ENCODE peak calls at places on chromosomes 6 and 20, in ten cellular contexts. One of them, this sample, is unnamed.
A peak's percentile ranks its signal among the peaks of the same experiment; 100 is the strongest.

GRCh38 chr6:70398783-70399730 is 14.3 kb upstream of the FAM135A start:
- DNase-seq in stimulated activated CD8-positive, alpha-beta memory T cell treated with anti-CD3 and anti-CD28 coated beads, Interleukin-15, amount 100 ng/mL, for 24 hours: no peak
- DNase-seq in mammary epithelial cell: peak; percentile 98
- DNase-seq in stimulated activated CD4-positive, alpha-beta T cell treated with anti-CD3 and anti-CD28 coated beads, Interleukin-4, amount 100 ng/mL, for 1 hour: no peak
- DNase-seq in ELR: peak; percentile 76
- DNase-seq in CD4-positive, alpha-beta T cell: no peak
- DNase-seq in thoracic aorta: no peak
- DNase-seq in tibial artery: no peak
- DNase-seq in CD8-positive, alpha-beta memory T cell: no peak
- DNase-seq in endodermal cell: no peak
- DNase-seq in this sample: no peak

GRCh38 chr20:37408202-37408929 is 62.4 kb downstream of the SRC start:
- DNase-seq in stimulated activated CD8-positive, alpha-beta memory T cell treated with anti-CD3 and anti-CD28 coated beads, Interleukin-15, amount 100 ng/mL, for 24 hours: no peak
- DNase-seq in mammary epithelial cell: no peak
- DNase-seq in stimulated activated CD4-positive, alpha-beta T cell treated with anti-CD3 and anti-CD28 coated beads, Interleukin-4, amount 100 ng/mL, for 1 hour: no peak
- DNase-seq in ELR: no peak
- DNase-seq in CD4-positive, alpha-beta T cell: no peak
- DNase-seq in thoracic aorta: no peak
- DNase-seq in tibial artery: no peak
- DNase-seq in CD8-positive, alpha-beta memory T cell: no peak
- DNase-seq in endodermal cell: peak; percentile 47
- DNase-seq in this sample: no peak

GRCh38 chr20:38001173-38001875 is 31.9 kb downstream of the TTI1 start:
- DNase-seq in stimulated activated CD8-positive, alpha-beta memory T cell treated with anti-CD3 and anti-CD28 coated beads, Interleukin-15, amount 100 ng/mL, for 24 hours: no peak
- DNase-seq in mammary epithelial cell: peak; percentile 64
- DNase-seq in stimulated activated CD4-positive, alpha-beta T cell treated with anti-CD3 and anti-CD28 coated beads, Interleukin-4, amount 100 ng/mL, for 1 hour: no peak
- DNase-seq in ELR: peak; percentile 94
- DNase-seq in CD4-positive, alpha-beta T cell: no peak
- DNase-seq in thoracic aorta: no peak
- DNase-seq in tibial artery: no peak
- DNase-seq in CD8-positive, alpha-beta memory T cell: no peak
- DNase-seq in endodermal cell: no peak
- DNase-seq in this sample: no peak

GRCh38 chr6:43763812-43764522 is 6.0 kb upstream of the VEGFA start:
- DNase-seq in stimulated activated CD8-positive, alpha-beta memory T cell treated with anti-CD3 and anti-CD28 coated beads, Interleukin-15, amount 100 ng/mL, for 24 hours: no peak
- DNase-seq in mammary epithelial cell: no peak
- DNase-seq in stimulated activated CD4-positive, alpha-beta T cell treated with anti-CD3 and anti-CD28 coated beads, Interleukin-4, amount 100 ng/mL, for 1 hour: no peak
- DNase-seq in ELR: no peak
- DNase-seq in CD4-positive, alpha-beta T cell: no peak
- DNase-seq in thoracic aorta: no peak
- DNase-seq in tibial artery: no peak
- DNase-seq in CD8-positive, alpha-beta memory T cell: no peak
- DNase-seq in endodermal cell: no peak
- DNase-seq in this sample: no peak

GRCh38 chr6:317452-318144 is 25.3 kb downstream of the DUSP22 start:
- DNase-seq in stimulated activated CD8-positive, alpha-beta memory T cell treated with anti-CD3 and anti-CD28 coated beads, Interleukin-15, amount 100 ng/mL, for 24 hours: no peak
- DNase-seq in mammary epithelial cell: no peak
- DNase-seq in stimulated activated CD4-positive, alpha-beta T cell treated with anti-CD3 and anti-CD28 coated beads, Interleukin-4, amount 100 ng/mL, for 1 hour: no peak
- DNase-seq in ELR: no peak
- DNase-seq in CD4-positive, alpha-beta T cell: no peak
- DNase-seq in thoracic aorta: no peak
- DNase-seq in tibial artery: no peak
- DNase-seq in CD8-positive, alpha-beta memory T cell: no peak
- DNase-seq in endodermal cell: no peak
- DNase-seq in this sample: no peak

GRCh38 chr20:3808141-3808479 is 12.0 kb downstream of the CDC25B start:
- DNase-seq in stimulated activated CD8-positive, alpha-beta memory T cell treated with anti-CD3 and anti-CD28 coated beads, Interleukin-15, amount 100 ng/mL, for 24 hours: no peak
- DNase-seq in mammary epithelial cell: peak; percentile 78
- DNase-seq in stimulated activated CD4-positive, alpha-beta T cell treated with anti-CD3 and anti-CD28 coated beads, Interleukin-4, amount 100 ng/mL, for 1 hour: no peak
- DNase-seq in ELR: peak; percentile 93
- DNase-seq in CD4-positive, alpha-beta T cell: no peak
- DNase-seq in thoracic aorta: peak; percentile 80
- DNase-seq in tibial artery: peak; percentile 93
- DNase-seq in CD8-positive, alpha-beta memory T cell: no peak
- DNase-seq in endodermal cell: no peak
- DNase-seq in this sample: peak; percentile 55

GRCh38 chr6:137217801-137218472 is 1.2 kb downstream of the IFNGR1 start:
- DNase-seq in stimulated activated CD8-positive, alpha-beta memory T cell treated with anti-CD3 and anti-CD28 coated beads, Interleukin-15, amount 100 ng/mL, for 24 hours: no peak
- DNase-seq in mammary epithelial cell: peak; percentile 50
- DNase-seq in stimulated activated CD4-positive, alpha-beta T cell treated with anti-CD3 and anti-CD28 coated beads, Interleukin-4, amount 100 ng/mL, for 1 hour: no peak
- DNase-seq in ELR: peak; percentile 32
- DNase-seq in CD4-positive, alpha-beta T cell: no peak
- DNase-seq in thoracic aorta: no peak
- DNase-seq in tibial artery: peak; percentile 48
- DNase-seq in CD8-positive, alpha-beta memory T cell: no peak
- DNase-seq in endodermal cell: no peak
- DNase-seq in this sample: peak; percentile 35

GRCh38 chr6:133040025-133040838 is 200.9 kb upstream of the EYA4 start:
- DNase-seq in stimulated activated CD8-positive, alpha-beta memory T cell treated with anti-CD3 and anti-CD28 coated beads, Interleukin-15, amount 100 ng/mL, for 24 hours: no peak
- DNase-seq in mammary epithelial cell: peak; percentile 6
- DNase-seq in stimulated activated CD4-positive, alpha-beta T cell treated with anti-CD3 and anti-CD28 coated beads, Interleukin-4, amount 100 ng/mL, for 1 hour: no peak
- DNase-seq in ELR: peak; percentile 35
- DNase-seq in CD4-positive, alpha-beta T cell: no peak
- DNase-seq in thoracic aorta: no peak
- DNase-seq in tibial artery: no peak
- DNase-seq in CD8-positive, alpha-beta memory T cell: no peak
- DNase-seq in endodermal cell: peak; percentile 72
- DNase-seq in this sample: peak; percentile 8

GRCh38 chr20:3068986-3069900 is 2.2 kb upstream of the OXT start:
- DNase-seq in stimulated activated CD8-positive, alpha-beta memory T cell treated with anti-CD3 and anti-CD28 coated beads, Interleukin-15, amount 100 ng/mL, for 24 hours: no peak
- DNase-seq in mammary epithelial cell: no peak
- DNase-seq in stimulated activated CD4-positive, alpha-beta T cell treated with anti-CD3 and anti-CD28 coated beads, Interleukin-4, amount 100 ng/mL, for 1 hour: peak; percentile 31
- DNase-seq in ELR: peak; percentile 82
- DNase-seq in CD4-positive, alpha-beta T cell: peak; percentile 57
- DNase-seq in thoracic aorta: no peak
- DNase-seq in tibial artery: no peak
- DNase-seq in CD8-positive, alpha-beta memory T cell: no peak
- DNase-seq in endodermal cell: peak; percentile 65
- DNase-seq in this sample: no peak

GRCh38 chr6:116094041-116094440 is 6.6 kb upstream of the NT5DC1 start:
- DNase-seq in stimulated activated CD8-positive, alpha-beta memory T cell treated with anti-CD3 and anti-CD28 coated beads, Interleukin-15, amount 100 ng/mL, for 24 hours: no peak
- DNase-seq in mammary epithelial cell: no peak
- DNase-seq in stimulated activated CD4-positive, alpha-beta T cell treated with anti-CD3 and anti-CD28 coated beads, Interleukin-4, amount 100 ng/mL, for 1 hour: no peak
- DNase-seq in ELR: no peak
- DNase-seq in CD4-positive, alpha-beta T cell: no peak
- DNase-seq in thoracic aorta: no peak
- DNase-seq in tibial artery: no peak
- DNase-seq in CD8-positive, alpha-beta memory T cell: no peak
- DNase-seq in endodermal cell: no peak
- DNase-seq in this sample: no peak

GRCh38 chr6:156864557-156864956 is 87.4 kb downstream of the ARID1B start:
- DNase-seq in stimulated activated CD8-positive, alpha-beta memory T cell treated with anti-CD3 and anti-CD28 coated beads, Interleukin-15, amount 100 ng/mL, for 24 hours: no peak
- DNase-seq in mammary epithelial cell: peak; percentile 9
- DNase-seq in stimulated activated CD4-positive, alpha-beta T cell treated with anti-CD3 and anti-CD28 coated beads, Interleukin-4, amount 100 ng/mL, for 1 hour: no peak
- DNase-seq in ELR: peak; percentile 31
- DNase-seq in CD4-positive, alpha-beta T cell: no peak
- DNase-seq in thoracic aorta: no peak
- DNase-seq in tibial artery: no peak
- DNase-seq in CD8-positive, alpha-beta memory T cell: no peak
- DNase-seq in endodermal cell: peak; percentile 32
- DNase-seq in this sample: no peak

GRCh38 chr20:21715193-21715881 is 9.9 kb downstream of the PAX1 start:
- DNase-seq in stimulated activated CD8-positive, alpha-beta memory T cell treated with anti-CD3 and anti-CD28 coated beads, Interleukin-15, amount 100 ng/mL, for 24 hours: no peak
- DNase-seq in mammary epithelial cell: no peak
- DNase-seq in stimulated activated CD4-positive, alpha-beta T cell treated with anti-CD3 and anti-CD28 coated beads, Interleukin-4, amount 100 ng/mL, for 1 hour: no peak
- DNase-seq in ELR: no peak
- DNase-seq in CD4-positive, alpha-beta T cell: no peak
- DNase-seq in thoracic aorta: no peak
- DNase-seq in tibial artery: no peak
- DNase-seq in CD8-positive, alpha-beta memory T cell: no peak
- DNase-seq in endodermal cell: no peak
- DNase-seq in this sample: no peak

GRCh38 chr6:26327450-26328264 is 37.3 kb upstream of the BTN3A2 start:
- DNase-seq in stimulated activated CD8-positive, alpha-beta memory T cell treated with anti-CD3 and anti-CD28 coated beads, Interleukin-15, amount 100 ng/mL, for 24 hours: peak; percentile 46
- DNase-seq in mammary epithelial cell: peak; percentile 71
- DNase-seq in stimulated activated CD4-positive, alpha-beta T cell treated with anti-CD3 and anti-CD28 coated beads, Interleukin-4, amount 100 ng/mL, for 1 hour: peak; percentile 67
- DNase-seq in ELR: peak; percentile 89
- DNase-seq in CD4-positive, alpha-beta T cell: peak; percentile 55
- DNase-seq in thoracic aorta: no peak
- DNase-seq in tibial artery: no peak
- DNase-seq in CD8-positive, alpha-beta memory T cell: peak; percentile 47
- DNase-seq in endodermal cell: peak; percentile 93
- DNase-seq in this sample: peak; percentile 76

GRCh38 chr6:38695227-38695900 is 7.6 kb downstream of the GLO1 start:
- DNase-seq in stimulated activated CD8-positive, alpha-beta memory T cell treated with anti-CD3 and anti-CD28 coated beads, Interleukin-15, amount 100 ng/mL, for 24 hours: no peak
- DNase-seq in mammary epithelial cell: no peak
- DNase-seq in stimulated activated CD4-positive, alpha-beta T cell treated with anti-CD3 and anti-CD28 coated beads, Interleukin-4, amount 100 ng/mL, for 1 hour: no peak
- DNase-seq in ELR: no peak
- DNase-seq in CD4-positive, alpha-beta T cell: no peak
- DNase-seq in thoracic aorta: no peak
- DNase-seq in tibial artery: no peak
- DNase-seq in CD8-positive, alpha-beta memory T cell: no peak
- DNase-seq in endodermal cell: no peak
- DNase-seq in this sample: no peak

GRCh38 chr6:25486580-25486979 is 165.4 kb upstream of the SCGN start:
- DNase-seq in stimulated activated CD8-positive, alpha-beta memory T cell treated with anti-CD3 and anti-CD28 coated beads, Interleukin-15, amount 100 ng/mL, for 24 hours: no peak
- DNase-seq in mammary epithelial cell: no peak
- DNase-seq in stimulated activated CD4-positive, alpha-beta T cell treated with anti-CD3 and anti-CD28 coated beads, Interleukin-4, amount 100 ng/mL, for 1 hour: no peak
- DNase-seq in ELR: no peak
- DNase-seq in CD4-positive, alpha-beta T cell: no peak
- DNase-seq in thoracic aorta: no peak
- DNase-seq in tibial artery: no peak
- DNase-seq in CD8-positive, alpha-beta memory T cell: no peak
- DNase-seq in endodermal cell: no peak
- DNase-seq in this sample: no peak

GRCh38 chr20:4913147-4913546 is 88.2 kb downstream of the SLC23A2 start:
- DNase-seq in stimulated activated CD8-positive, alpha-beta memory T cell treated with anti-CD3 and anti-CD28 coated beads, Interleukin-15, amount 100 ng/mL, for 24 hours: no peak
- DNase-seq in mammary epithelial cell: no peak
- DNase-seq in stimulated activated CD4-positive, alpha-beta T cell treated with anti-CD3 and anti-CD28 coated beads, Interleukin-4, amount 100 ng/mL, for 1 hour: no peak
- DNase-seq in ELR: no peak
- DNase-seq in CD4-positive, alpha-beta T cell: no peak
- DNase-seq in thoracic aorta: no peak
- DNase-seq in tibial artery: no peak
- DNase-seq in CD8-positive, alpha-beta memory T cell: no peak
- DNase-seq in endodermal cell: no peak
- DNase-seq in this sample: no peak

GRCh38 chr20:17893480-17893879 is 75.1 kb downstream of the SNX5 start:
- DNase-seq in stimulated activated CD8-positive, alpha-beta memory T cell treated with anti-CD3 and anti-CD28 coated beads, Interleukin-15, amount 100 ng/mL, for 24 hours: no peak
- DNase-seq in mammary epithelial cell: no peak
- DNase-seq in stimulated activated CD4-positive, alpha-beta T cell treated with anti-CD3 and anti-CD28 coated beads, Interleukin-4, amount 100 ng/mL, for 1 hour: no peak
- DNase-seq in ELR: no peak
- DNase-seq in CD4-positive, alpha-beta T cell: no peak
- DNase-seq in thoracic aorta: no peak
- DNase-seq in tibial artery: no peak
- DNase-seq in CD8-positive, alpha-beta memory T cell: no peak
- DNase-seq in endodermal cell: no peak
- DNase-seq in this sample: no peak

GRCh38 chr6:31782126-31782941 is 5.2 kb upstream of the VWA7 start:
- DNase-seq in stimulated activated CD8-positive, alpha-beta memory T cell treated with anti-CD3 and anti-CD28 coated beads, Interleukin-15, amount 100 ng/mL, for 24 hours: no peak
- DNase-seq in mammary epithelial cell: no peak
- DNase-seq in stimulated activated CD4-positive, alpha-beta T cell treated with anti-CD3 and anti-CD28 coated beads, Interleukin-4, amount 100 ng/mL, for 1 hour: no peak
- DNase-seq in ELR: no peak
- DNase-seq in CD4-positive, alpha-beta T cell: no peak
- DNase-seq in thoracic aorta: no peak
- DNase-seq in tibial artery: no peak
- DNase-seq in CD8-positive, alpha-beta memory T cell: no peak
- DNase-seq in endodermal cell: no peak
- DNase-seq in this sample: no peak

GRCh38 chr20:370151-370600 is 10.4 kb upstream of the TRIB3 start:
- DNase-seq in stimulated activated CD8-positive, alpha-beta memory T cell treated with anti-CD3 and anti-CD28 coated beads, Interleukin-15, amount 100 ng/mL, for 24 hours: no peak
- DNase-seq in mammary epithelial cell: no peak
- DNase-seq in stimulated activated CD4-positive, alpha-beta T cell treated with anti-CD3 and anti-CD28 coated beads, Interleukin-4, amount 100 ng/mL, for 1 hour: no peak
- DNase-seq in ELR: no peak
- DNase-seq in CD4-positive, alpha-beta T cell: no peak
- DNase-seq in thoracic aorta: no peak
- DNase-seq in tibial artery: no peak
- DNase-seq in CD8-positive, alpha-beta memory T cell: no peak
- DNase-seq in endodermal cell: no peak
- DNase-seq in this sample: no peak

GRCh38 chr6:30979076-30979475 is 4.4 kb upstream of the MUC21 start:
- DNase-seq in stimulated activated CD8-positive, alpha-beta memory T cell treated with anti-CD3 and anti-CD28 coated beads, Interleukin-15, amount 100 ng/mL, for 24 hours: no peak
- DNase-seq in mammary epithelial cell: no peak
- DNase-seq in stimulated activated CD4-positive, alpha-beta T cell treated with anti-CD3 and anti-CD28 coated beads, Interleukin-4, amount 100 ng/mL, for 1 hour: no peak
- DNase-seq in ELR: no peak
- DNase-seq in CD4-positive, alpha-beta T cell: no peak
- DNase-seq in thoracic aorta: no peak
- DNase-seq in tibial artery: no peak
- DNase-seq in CD8-positive, alpha-beta memory T cell: no peak
- DNase-seq in endodermal cell: no peak
- DNase-seq in this sample: no peak

GRCh38 chr6:24356310-24357035 is 1.4 kb downstream of the DCDC2 start:
- DNase-seq in stimulated activated CD8-positive, alpha-beta memory T cell treated with anti-CD3 and anti-CD28 coated beads, Interleukin-15, amount 100 ng/mL, for 24 hours: no peak
- DNase-seq in mammary epithelial cell: no peak
- DNase-seq in stimulated activated CD4-positive, alpha-beta T cell treated with anti-CD3 and anti-CD28 coated beads, Interleukin-4, amount 100 ng/mL, for 1 hour: no peak
- DNase-seq in ELR: no peak
- DNase-seq in CD4-positive, alpha-beta T cell: no peak
- DNase-seq in thoracic aorta: no peak
- DNase-seq in tibial artery: no peak
- DNase-seq in CD8-positive, alpha-beta memory T cell: no peak
- DNase-seq in endodermal cell: no peak
- DNase-seq in this sample: no peak

GRCh38 chr20:51562027-51562333 is 19.5 kb upstream of the NFATC2 start:
- DNase-seq in stimulated activated CD8-positive, alpha-beta memory T cell treated with anti-CD3 and anti-CD28 coated beads, Interleukin-15, amount 100 ng/mL, for 24 hours: no peak
- DNase-seq in mammary epithelial cell: no peak
- DNase-seq in stimulated activated CD4-positive, alpha-beta T cell treated with anti-CD3 and anti-CD28 coated beads, Interleukin-4, amount 100 ng/mL, for 1 hour: no peak
- DNase-seq in ELR: peak; percentile 59
- DNase-seq in CD4-positive, alpha-beta T cell: no peak
- DNase-seq in thoracic aorta: no peak
- DNase-seq in tibial artery: no peak
- DNase-seq in CD8-positive, alpha-beta memory T cell: no peak
- DNase-seq in endodermal cell: no peak
- DNase-seq in this sample: peak; percentile 44

GRCh38 chr6:14440891-14441358 is 323.4 kb downstream of the CD83 start:
- DNase-seq in stimulated activated CD8-positive, alpha-beta memory T cell treated with anti-CD3 and anti-CD28 coated beads, Interleukin-15, amount 100 ng/mL, for 24 hours: no peak
- DNase-seq in mammary epithelial cell: no peak
- DNase-seq in stimulated activated CD4-positive, alpha-beta T cell treated with anti-CD3 and anti-CD28 coated beads, Interleukin-4, amount 100 ng/mL, for 1 hour: no peak
- DNase-seq in ELR: no peak
- DNase-seq in CD4-positive, alpha-beta T cell: no peak
- DNase-seq in thoracic aorta: no peak
- DNase-seq in tibial artery: peak; percentile 21
- DNase-seq in CD8-positive, alpha-beta memory T cell: no peak
- DNase-seq in endodermal cell: no peak
- DNase-seq in this sample: no peak

GRCh38 chr6:43076093-43076927 is at the start of gene PTK7:
- DNase-seq in stimulated activated CD8-positive, alpha-beta memory T cell treated with anti-CD3 and anti-CD28 coated beads, Interleukin-15, amount 100 ng/mL, for 24 hours: no peak
- DNase-seq in mammary epithelial cell: peak; percentile 48
- DNase-seq in stimulated activated CD4-positive, alpha-beta T cell treated with anti-CD3 and anti-CD28 coated beads, Interleukin-4, amount 100 ng/mL, for 1 hour: peak; percentile 43
- DNase-seq in ELR: peak; percentile 61
- DNase-seq in CD4-positive, alpha-beta T cell: no peak
- DNase-seq in thoracic aorta: no peak
- DNase-seq in tibial artery: no peak
- DNase-seq in CD8-positive, alpha-beta memory T cell: no peak
- DNase-seq in endodermal cell: peak; percentile 96
- DNase-seq in this sample: peak; percentile 75

GRCh38 chr20:5000263-5001173 is 792 bp downstream of the SLC23A2 start:
- DNase-seq in stimulated activated CD8-positive, alpha-beta memory T cell treated with anti-CD3 and anti-CD28 coated beads, Interleukin-15, amount 100 ng/mL, for 24 hours: no peak
- DNase-seq in mammary epithelial cell: no peak
- DNase-seq in stimulated activated CD4-positive, alpha-beta T cell treated with anti-CD3 and anti-CD28 coated beads, Interleukin-4, amount 100 ng/mL, for 1 hour: peak; percentile 24
- DNase-seq in ELR: peak; percentile 28
- DNase-seq in CD4-positive, alpha-beta T cell: peak; percentile 39
- DNase-seq in thoracic aorta: no peak
- DNase-seq in tibial artery: peak; percentile 68
- DNase-seq in CD8-positive, alpha-beta memory T cell: peak; percentile 26
- DNase-seq in endodermal cell: peak; percentile 76
- DNase-seq in this sample: peak; percentile 81

GRCh38 chr6:43668151-43669028 is 19.2 kb downstream of the MRPS18A start:
- DNase-seq in stimulated activated CD8-positive, alpha-beta memory T cell treated with anti-CD3 and anti-CD28 coated beads, Interleukin-15, amount 100 ng/mL, for 24 hours: no peak
- DNase-seq in mammary epithelial cell: peak; percentile 69
- DNase-seq in stimulated activated CD4-positive, alpha-beta T cell treated with anti-CD3 and anti-CD28 coated beads, Interleukin-4, amount 100 ng/mL, for 1 hour: peak; percentile 56
- DNase-seq in ELR: peak; percentile 63
- DNase-seq in CD4-positive, alpha-beta T cell: peak; percentile 56
- DNase-seq in thoracic aorta: no peak
- DNase-seq in tibial artery: peak; percentile 27
- DNase-seq in CD8-positive, alpha-beta memory T cell: peak; percentile 17
- DNase-seq in endodermal cell: peak; percentile 92
- DNase-seq in this sample: peak; percentile 53

GRCh38 chr20:51562334-51563140 is 20.0 kb upstream of the NFATC2 start:
- DNase-seq in stimulated activated CD8-positive, alpha-beta memory T cell treated with anti-CD3 and anti-CD28 coated beads, Interleukin-15, amount 100 ng/mL, for 24 hours: no peak
- DNase-seq in mammary epithelial cell: peak; percentile 75
- DNase-seq in stimulated activated CD4-positive, alpha-beta T cell treated with anti-CD3 and anti-CD28 coated beads, Interleukin-4, amount 100 ng/mL, for 1 hour: peak; percentile 14
- DNase-seq in ELR: peak; percentile 94
- DNase-seq in CD4-positive, alpha-beta T cell: peak; percentile 42
- DNase-seq in thoracic aorta: peak; percentile 71
- DNase-seq in tibial artery: peak; percentile 87
- DNase-seq in CD8-positive, alpha-beta memory T cell: no peak
- DNase-seq in endodermal cell: peak; percentile 91
- DNase-seq in this sample: peak; percentile 67

This sample was measured in cerebellar cortex.